ENCODE peak calls at places on chromosomes 11 and 22, in six cellular contexts. One of them, this sample, is unnamed.
A peak's percentile ranks its signal among the peaks of the same experiment; 100 is the strongest.

GRCh38 chr11:134142536-134142935 is 73.7 kb downstream of the JAM3 start:
- DNase-seq in A549: no peak
- DNase-seq in uterus: no peak
- DNase-seq in body of pancreas: no peak
- DNase-seq in tibial nerve: no peak
- DNase-seq in breast epithelium: no peak
- DNase-seq in this sample: no peak

GRCh38 chr22:25729595-25729994 is 12.4 kb upstream of the MYO18B start:
- DNase-seq in breast epithelium: no peak
- DNase-seq in body of pancreas: no peak
- DNase-seq in A549: no peak
- DNase-seq in tibial nerve: no peak
- DNase-seq in uterus: no peak
- DNase-seq in this sample: no peak

GRCh38 chr11:125155100-125155444 is 9.5 kb upstream of the PKNOX2 start:
- DNase-seq in uterus: no peak
- DNase-seq in body of pancreas: no peak
- DNase-seq in tibial nerve: no peak
- DNase-seq in A549: no peak
- DNase-seq in breast epithelium: no peak
- DNase-seq in this sample: no peak

GRCh38 chr11:16893456-16894076 is 120.6 kb downstream of the PLEKHA7 start:
- DNase-seq in A549: no peak
- DNase-seq in breast epithelium: no peak
- DNase-seq in tibial nerve: no peak
- DNase-seq in uterus: no peak
- DNase-seq in body of pancreas: peak; percentile 55
- DNase-seq in this sample: no peak

GRCh38 chr22:49365910-49366309 is 461.8 kb downstream of the BRD1 start:
- DNase-seq in uterus: no peak
- DNase-seq in A549: no peak
- DNase-seq in tibial nerve: no peak
- DNase-seq in body of pancreas: no peak
- DNase-seq in breast epithelium: peak; percentile 30
- DNase-seq in this sample: no peak

GRCh38 chr11:14411818-14412217 is 52.8 kb upstream of the RRAS2 start:
- DNase-seq in A549: no peak
- DNase-seq in uterus: no peak
- DNase-seq in breast epithelium: no peak
- DNase-seq in tibial nerve: no peak
- DNase-seq in body of pancreas: peak; percentile 30
- DNase-seq in this sample: no peak

GRCh38 chr11:64900263-64900678 is 16.7 kb downstream of the ATG2A start:
- DNase-seq in A549: peak; percentile 46
- DNase-seq in body of pancreas: peak; percentile 55
- DNase-seq in uterus: no peak
- DNase-seq in breast epithelium: no peak
- DNase-seq in tibial nerve: no peak
- DNase-seq in this sample: peak; percentile 64

GRCh38 chr22:23281406-23282088 is 101.2 kb downstream of the BCR start:
- DNase-seq in tibial nerve: peak; percentile 80
- DNase-seq in body of pancreas: peak; percentile 84
- DNase-seq in A549: peak; percentile 61
- DNase-seq in breast epithelium: peak; percentile 87
- DNase-seq in uterus: peak; percentile 85
- DNase-seq in this sample: peak; percentile 70

GRCh38 chr11:69576069-69576782 is 64.7 kb upstream of the CCND1 start:
- DNase-seq in uterus: no peak
- DNase-seq in A549: no peak
- DNase-seq in tibial nerve: no peak
- DNase-seq in body of pancreas: no peak
- DNase-seq in breast epithelium: no peak
- DNase-seq in this sample: no peak

GRCh38 chr22:17120711-17121234 is 387 bp downstream of the TMEM121B start:
- DNase-seq in uterus: no peak
- DNase-seq in breast epithelium: no peak
- DNase-seq in A549: no peak
- DNase-seq in tibial nerve: no peak
- DNase-seq in body of pancreas: no peak
- DNase-seq in this sample: no peak

GRCh38 chr11:120512727-120513435 is 1.3 kb downstream of the GRIK4 start:
- DNase-seq in body of pancreas: no peak
- DNase-seq in tibial nerve: no peak
- DNase-seq in breast epithelium: no peak
- DNase-seq in uterus: no peak
- DNase-seq in A549: peak; percentile 26
- DNase-seq in this sample: no peak

GRCh38 chr11:110295487-110296225 is 758 bp downstream of the RDX start:
- DNase-seq in tibial nerve: peak; percentile 22
- DNase-seq in breast epithelium: peak; percentile 54
- DNase-seq in A549: peak; percentile 65
- DNase-seq in body of pancreas: peak; percentile 60
- DNase-seq in uterus: peak; percentile 45
- DNase-seq in this sample: peak; percentile 91

GRCh38 chr11:110295086-110295485 is 1.3 kb downstream of the RDX start:
- DNase-seq in breast epithelium: no peak
- DNase-seq in body of pancreas: no peak
- DNase-seq in uterus: no peak
- DNase-seq in A549: no peak
- DNase-seq in tibial nerve: no peak
- DNase-seq in this sample: no peak

GRCh38 chr11:110297726-110298297 is 1.4 kb upstream of the RDX start:
- DNase-seq in body of pancreas: no peak
- DNase-seq in breast epithelium: no peak
- DNase-seq in tibial nerve: no peak
- DNase-seq in A549: peak; percentile 37
- DNase-seq in uterus: no peak
- DNase-seq in this sample: no peak

GRCh38 chr11:110297082-110297725 is 790 bp upstream of the RDX start:
- DNase-seq in uterus: no peak
- DNase-seq in breast epithelium: no peak
- DNase-seq in body of pancreas: no peak
- DNase-seq in A549: no peak
- DNase-seq in tibial nerve: no peak
- DNase-seq in this sample: no peak

DNA sequence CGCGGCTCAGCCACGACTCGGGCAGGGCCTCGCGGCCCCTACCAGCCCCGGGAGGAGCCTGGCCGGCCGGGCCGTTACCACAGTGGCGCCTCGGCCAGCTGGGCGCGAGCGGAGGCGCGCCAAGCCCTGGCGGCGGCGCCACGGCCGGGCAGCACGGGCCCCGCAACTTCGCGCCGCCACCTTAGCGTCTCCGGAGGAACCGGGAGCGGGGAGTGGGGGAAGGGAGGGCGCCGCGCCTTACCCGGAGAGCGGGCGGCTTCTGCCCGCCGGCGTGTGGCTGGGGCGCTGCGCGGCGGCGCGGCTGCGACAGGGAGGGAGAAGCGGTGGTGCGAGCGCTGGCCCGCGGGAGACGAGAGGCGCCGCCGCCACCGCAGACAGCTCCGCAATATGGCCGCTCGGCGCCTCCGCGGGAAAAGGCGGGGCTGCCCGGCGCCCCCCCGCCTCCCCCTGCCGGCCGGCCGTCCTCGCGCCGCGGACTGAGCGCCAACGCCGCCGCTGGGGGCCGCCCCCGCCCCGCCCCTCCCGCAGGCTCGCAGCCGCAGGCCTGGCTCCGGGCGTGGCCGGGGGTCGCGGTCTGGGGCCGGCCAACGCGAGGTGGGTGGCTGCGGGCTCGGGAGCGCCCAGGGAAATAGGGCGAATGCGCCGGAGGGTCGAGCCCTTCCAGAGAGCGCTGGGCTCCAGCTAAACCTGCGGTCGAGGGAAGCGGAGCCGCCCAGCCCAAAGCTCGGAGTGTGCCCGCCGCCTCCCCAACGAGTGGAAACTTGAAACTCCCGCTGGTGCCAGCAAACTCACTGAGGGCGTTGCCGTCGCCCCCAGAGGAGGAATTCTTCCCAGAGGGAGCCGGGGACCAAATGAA is at the start of gene RDX:
- DNase-seq in uterus: peak; percentile 65
- DNase-seq in tibial nerve: peak; percentile 38
- DNase-seq in A549: peak; percentile 79
- DNase-seq in body of pancreas: peak; percentile 72
- DNase-seq in breast epithelium: peak; percentile 63
- DNase-seq in this sample: peak; percentile 95
- TF ChIP-seq POLR2A in uterus: peak; percentile 72
- TF ChIP-seq POLR2A in tibial nerve: no peak
- TF ChIP-seq POLR2A in A549: peak; percentile 59
- TF ChIP-seq POLR2A in body of pancreas: peak; percentile 54
- TF ChIP-seq POLR2A in breast epithelium: no peak
- TF ChIP-seq POLR2A in this sample: peak; percentile 84

DNA sequence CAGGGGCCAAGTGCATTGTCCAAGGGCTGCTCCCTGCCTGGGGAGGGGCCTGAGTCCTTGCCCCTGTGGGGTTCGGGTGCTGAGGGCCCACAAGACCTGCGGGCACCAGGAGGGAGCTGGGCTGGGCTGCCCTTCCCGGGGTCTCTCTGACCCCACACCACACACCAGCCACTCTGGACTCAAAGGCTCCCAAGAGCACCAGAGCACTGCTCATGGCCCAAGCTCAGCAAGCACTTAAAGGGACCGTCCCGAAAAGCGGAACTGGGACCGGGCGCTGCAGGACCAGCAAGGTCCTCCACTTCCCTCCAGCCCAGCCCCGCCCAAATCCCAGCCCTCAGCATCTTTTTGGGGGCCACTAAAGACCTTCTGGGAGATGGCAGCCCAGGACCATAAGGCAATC is 5.3 kb downstream of the LSP1 start:
- DNase-seq in A549: no peak
- DNase-seq in tibial nerve: no peak
- DNase-seq in uterus: no peak
- DNase-seq in breast epithelium: no peak
- DNase-seq in body of pancreas: no peak
- DNase-seq in this sample: peak; percentile 53
- TF ChIP-seq POLR2A in A549: no peak
- TF ChIP-seq POLR2A in tibial nerve: no peak
- TF ChIP-seq POLR2A in uterus: no peak
- TF ChIP-seq POLR2A in breast epithelium: no peak
- TF ChIP-seq POLR2A in body of pancreas: no peak
- TF ChIP-seq POLR2A in this sample: no peak

GRCh38 chr11:3003396-3004231 is 11.5 kb upstream of the NAP1L4 start:
- DNase-seq in tibial nerve: no peak
- DNase-seq in body of pancreas: no peak
- DNase-seq in A549: no peak
- DNase-seq in breast epithelium: no peak
- DNase-seq in uterus: no peak
- DNase-seq in this sample: no peak
- TF ChIP-seq POLR2A in tibial nerve: no peak
- TF ChIP-seq POLR2A in body of pancreas: no peak
- TF ChIP-seq POLR2A in A549: no peak
- TF ChIP-seq POLR2A in breast epithelium: no peak
- TF ChIP-seq POLR2A in uterus: no peak
- TF ChIP-seq POLR2A in this sample: no peak

DNA sequence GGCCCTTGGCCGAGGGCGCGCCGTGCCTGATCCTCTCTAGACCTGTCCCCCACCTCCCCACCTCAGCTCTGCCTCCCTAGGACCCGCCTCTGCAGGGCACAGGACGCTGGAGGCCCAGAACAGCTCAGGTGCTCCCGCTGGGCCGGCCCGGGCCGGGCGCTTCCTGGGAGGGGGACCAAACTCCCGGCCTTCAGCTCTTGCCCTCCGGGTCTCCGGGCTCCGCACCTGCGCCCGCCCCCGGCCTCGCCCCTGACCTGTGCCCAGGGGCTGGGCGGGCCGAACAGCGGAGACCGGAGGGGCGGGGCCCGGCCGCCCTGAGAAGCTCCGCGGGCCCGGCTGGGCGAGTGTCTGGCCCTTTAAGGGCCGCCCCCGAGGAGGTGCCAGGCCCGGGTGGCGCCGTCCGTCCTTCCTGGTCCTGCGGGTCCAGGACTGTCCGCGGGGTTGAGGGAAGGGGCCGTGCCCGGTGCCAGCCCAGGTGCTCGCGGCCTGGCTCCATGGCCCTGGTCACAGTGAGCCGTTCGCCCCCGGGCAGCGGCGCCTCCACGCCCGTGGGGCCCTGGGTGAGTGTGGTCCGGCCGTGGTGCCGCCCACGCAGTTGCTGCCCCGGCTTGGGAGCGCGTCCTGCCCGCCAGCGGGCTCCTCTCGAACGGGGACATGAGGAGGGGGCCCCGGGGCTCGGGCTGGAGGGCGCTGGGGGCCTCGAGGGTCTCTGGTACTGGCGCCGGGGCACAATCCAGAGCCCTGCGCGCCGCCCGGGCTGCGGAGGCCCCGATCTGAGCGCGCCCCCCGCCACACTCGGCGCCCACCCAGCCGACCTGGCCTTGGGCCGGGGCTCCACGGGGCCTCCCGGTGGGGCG is at the start of gene SSH3:
- DNase-seq in uterus: peak; percentile 64
- DNase-seq in A549: peak; percentile 74
- DNase-seq in breast epithelium: peak; percentile 73
- DNase-seq in tibial nerve: peak; percentile 75
- DNase-seq in body of pancreas: peak; percentile 89
- DNase-seq in this sample: peak; percentile 96
- TF ChIP-seq POLR2A in uterus: peak; percentile 58
- TF ChIP-seq POLR2A in A549: peak; percentile 65
- TF ChIP-seq POLR2A in breast epithelium: peak; percentile 10
- TF ChIP-seq POLR2A in tibial nerve: no peak
- TF ChIP-seq POLR2A in body of pancreas: peak; percentile 67
- TF ChIP-seq POLR2A in this sample: peak; percentile 74

GRCh38 chr11:117098269-117099231 is at the start of gene SIK3:
- DNase-seq in tibial nerve: peak; percentile 89
- DNase-seq in breast epithelium: peak; percentile 91
- DNase-seq in uterus: peak; percentile 95
- DNase-seq in A549: peak; percentile 86
- DNase-seq in body of pancreas: peak; percentile 96
- DNase-seq in this sample: peak; percentile 95
- TF ChIP-seq POLR2A in tibial nerve: peak; percentile 37
- TF ChIP-seq POLR2A in breast epithelium: peak; percentile 54
- TF ChIP-seq POLR2A in uterus: peak; percentile 81
- TF ChIP-seq POLR2A in A549: peak; percentile 36
- TF ChIP-seq POLR2A in body of pancreas: peak; percentile 77
- TF ChIP-seq POLR2A in this sample: no peak

This sample was measured in upper lobe of left lung.